ENCODE peak calls at places on chromosomes 3 and 15, in five cellular contexts. F is NCI-H1417, Y is MCF 10A, E is Kasumi-1, O is progenitor cell of endocrine pancreas. R is an unnamed sample.

GRCh38 chr3:144466114-144466513 is 494.5 kb downstream of the DIPK2A start:
- DNase-seq in F (no peak), O (no peak), Y (no peak), E (no peak), R (no peak)

GRCh38 chr15:87863152-87863551 is 393.4 kb downstream of the NTRK3 start:
- DNase-seq in E (no peak), O (peak), Y (no peak), F (no peak), R (no peak)

GRCh38 chr3:30286007-30286669 is 320.3 kb upstream of the TGFBR2 start:
- DNase-seq in O (no peak), E (peak), F (peak), Y (peak), R (peak)

GRCh38 chr3:80238606-80239005 is 470.8 kb upstream of the ROBO1 start:
- DNase-seq in F (no peak), Y (no peak), O (no peak), E (no peak), R (no peak)

GRCh38 chr15:81910997-81911396 is 134.8 kb downstream of the MEX3B start:
- DNase-seq in O (no peak), Y (no peak), F (no peak), E (no peak), R (no peak)

GRCh38 chr3:77186319-77186718 is 146.4 kb downstream of the ROBO2 start:
- DNase-seq in F (no peak), O (no peak), Y (no peak), E (no peak), R (no peak)

GRCh38 chr15:80034633-80035032 is 24.8 kb upstream of the ZFAND6 start:
- DNase-seq in O (no peak), F (no peak), E (no peak), Y (no peak), R (no peak)

GRCh38 chr3:159139326-159139725 is 337.5 kb downstream of the MFSD1 start:
- DNase-seq in E (no peak), O (no peak), Y (no peak), F (no peak), R (no peak)

GRCh38 chr3:27675287-27675686 is 46.8 kb downstream of the EOMES start:
- DNase-seq in O (no peak), E (no peak), Y (peak), F (no peak), R (no peak)

GRCh38 chr3:170171563-170171962 is 10.0 kb downstream of the PHC3 start:
- DNase-seq in Y (no peak), E (no peak), O (no peak), F (no peak), R (no peak)

GRCh38 chr15:99514306-99514705 is 51.5 kb upstream of the MEF2A start:
- DNase-seq in F (no peak), E (no peak), O (no peak), Y (no peak), R (no peak)

GRCh38 chr15:50697109-50697797 is 10.7 kb upstream of the TRPM7 start:
- DNase-seq in O (no peak), E (no peak), F (no peak), Y (no peak), R (no peak)

GRCh38 chr3:164460851-164461250 is 617.4 kb downstream of the SI start:
- DNase-seq in Y (no peak), F (no peak), E (no peak), O (no peak), R (no peak)

R was measured in AG04450.